ENCODE peak calls at places on chromosomes 12 and 14, in four cellular contexts. G is GM23338, O is A549, W is K562. T is an unnamed sample.

GRCh38 chr14:98819867-98820206 is 452.2 kb downstream of the BCL11B start:
- DNase-seq in O (no peak), W (no peak), G (peak), T (no peak)

GRCh38 chr14:102028733-102029132 is 58.1 kb downstream of the HSP90AA1 start:
- DNase-seq in W (no peak), O (no peak), G (no peak), T (no peak)

GRCh38 chr12:62021808-62022207 is 238.4 kb upstream of the USP15 start:
- DNase-seq in O (peak), G (peak), W (peak), T (no peak)

GRCh38 chr12:130671556-130671955 is 44.5 kb downstream of the RIMBP2 start:
- DNase-seq in O (no peak), G (no peak), W (no peak), T (no peak)

GRCh38 chr12:90152897-90153624 is 444.4 kb upstream of the ATP2B1 start:
- DNase-seq in W (no peak), G (no peak), O (no peak), T (no peak)

GRCh38 chr12:111155521-111155920 is 213.4 kb downstream of the PHETA1 start:
- DNase-seq in W (no peak), G (no peak), O (no peak), T (peak)

GRCh38 chr12:53427905-53428594 is 4.4 kb downstream of the AMHR2 start:
- DNase-seq in W (peak), O (peak), G (no peak), T (no peak)

GRCh38 chr12:24398605-24399004 is 449.1 kb upstream of the SOX5 start:
- DNase-seq in G (no peak), W (no peak), O (no peak), T (no peak)

GRCh38 chr14:22469541-22470303 is 119.3 kb downstream of the DAD1 start:
- DNase-seq in G (no peak), W (no peak), O (no peak), T (no peak)

GRCh38 chr12:2084553-2085296 is 31.9 kb downstream of the CACNA1C start:
- DNase-seq in G (no peak), O (no peak), W (no peak), T (no peak)

GRCh38 chr14:22892488-22892887 is 9.5 kb downstream of the REM2 start:
- DNase-seq in O (no peak), W (no peak), G (peak), T (no peak)

GRCh38 chr12:106898001-106898966 is 57.4 kb upstream of the TMEM263 start:
- DNase-seq in O (no peak), G (no peak), W (no peak), T (no peak)

GRCh38 chr14:22614240-22614799 is 16.2 kb downstream of the ABHD4 start:
- DNase-seq in G (no peak), W (no peak), O (peak), T (no peak)

GRCh38 chr12:123478762-123479161 is 20.8 kb downstream of the SNRNP35 start:
- DNase-seq in G (no peak), O (no peak), W (no peak), T (no peak)

GRCh38 chr14:65184032-65184764 is 81.9 kb upstream of the MAX start:
- DNase-seq in G (no peak), O (peak), W (no peak), T (no peak)

GRCh38 chr14:90778468-90779255 is 37.6 kb downstream of the TTC7B start:
- DNase-seq in G (no peak), O (no peak), W (no peak), T (no peak)

GRCh38 chr14:87497301-87497700 is 495.7 kb downstream of the GALC start:
- DNase-seq in G (no peak), O (no peak), W (no peak), T (no peak)

GRCh38 chr12:97984456-97984855 is 521.9 kb downstream of the RMST start:
- DNase-seq in O (no peak), G (no peak), W (no peak), T (no peak)

GRCh38 chr12:88781909-88782308 is 201.6 kb upstream of the KITLG start:
- DNase-seq in G (no peak), W (no peak), O (no peak), T (no peak)

GRCh38 chr12:78146365-78146772 is 315.7 kb downstream of the NAV3 start:
- DNase-seq in G (peak), W (peak), O (peak), T (no peak)

GRCh38 chr14:68376067-68376810 is 416.6 kb downstream of the ZFP36L1 start:
- DNase-seq in W (no peak), O (no peak), G (no peak), T (no peak)

GRCh38 chr14:29955087-29955486 is 27.4 kb upstream of the PRKD1 start:
- DNase-seq in O (no peak), W (no peak), G (no peak), T (no peak)

GRCh38 chr12:54561164-54561563 is 11.8 kb downstream of the PDE1B start:
- DNase-seq in G (no peak), O (no peak), W (no peak), T (peak)

GRCh38 chr12:30874455-30875313 is 51.9 kb upstream of the TSPAN11 start:
- DNase-seq in G (no peak), W (no peak), O (no peak), T (no peak)

GRCh38 chr12:76080729-76081415 is 3.6 kb downstream of the NAP1L1 start:
- DNase-seq in O (peak), W (peak), G (peak), T (no peak)
- H3K4me3 ChIP-seq in O (no peak), W (no peak), G (peak), T (no peak)

GRCh38 chr14:60775296-60775695 is 40.7 kb downstream of the MNAT1 start:
- DNase-seq in O (no peak), W (no peak), G (no peak), T (no peak)
- H3K27ac ChIP-seq in O (no peak), W (no peak), G (no peak), T (no peak)

GRCh38 chr14:75279153-75279738 is 618 bp downstream of the FOS start:
- DNase-seq in G (peak), O (peak), W (peak), T (no peak)
- TF ChIP-seq REST in G (no peak), O (peak), W (no peak), T (no peak)

GRCh38 chr12:6965714-6966113 is 4.8 kb downstream of the PHB2 start:
- DNase-seq in G (no peak), O (no peak), W (no peak), T (no peak)

GRCh38 chr12:6965026-6965661 is 5.3 kb downstream of the PHB2 start:
- DNase-seq in O (peak), W (peak), G (peak), T (peak)

GRCh38 chr12:6963741-6964446 is 6.6 kb downstream of the PHB2 start:
- DNase-seq in G (no peak), W (no peak), O (no peak), T (no peak)

GRCh38 chr12:6963016-6963731 is 7.3 kb downstream of the PHB2 start:
- DNase-seq in W (no peak), O (no peak), G (peak), T (no peak)

DNA sequence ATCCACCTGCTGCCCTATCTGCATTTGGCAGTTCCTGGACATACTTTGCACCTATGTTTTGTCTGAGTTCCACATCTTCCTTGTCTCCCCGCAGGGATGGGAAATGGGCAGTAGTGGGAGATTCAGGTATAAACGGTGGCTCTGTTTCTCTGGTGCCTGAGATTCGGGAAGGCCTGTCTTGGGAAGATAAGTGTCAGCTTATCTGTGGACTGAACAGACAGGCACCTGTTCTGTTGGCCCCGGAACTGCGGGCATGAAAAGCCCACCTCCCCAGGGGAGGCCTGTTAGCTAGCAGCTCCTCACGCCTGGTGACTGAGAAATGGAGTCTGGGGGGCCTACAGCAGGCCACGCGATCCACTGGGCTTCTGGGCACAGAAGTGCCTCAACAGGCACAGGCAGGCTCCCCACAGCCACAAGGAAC is 5.8 kb downstream of the PHB2 start:
- DNase-seq in O (no peak), W (peak), G (no peak), T (no peak)
- H3K4me3 ChIP-seq in O (no peak), W (no peak), G (peak), T (no peak)

GRCh38 chr12:15853877-15854276 is 28.3 kb upstream of the STRAP start:
- DNase-seq in G (no peak), W (no peak), O (no peak), T (no peak)

GRCh38 chr12:15855646-15856045 is 26.5 kb upstream of the STRAP start:
- DNase-seq in W (no peak), O (no peak), G (no peak), T (no peak)

GRCh38 chr12:15858348-15858747 is 23.8 kb upstream of the STRAP start:
- DNase-seq in W (no peak), O (no peak), G (peak), T (no peak)

GRCh38 chr12:15854916-15855315 is 27.3 kb upstream of the STRAP start:
- DNase-seq in O (no peak), G (no peak), W (no peak), T (no peak)

DNA sequence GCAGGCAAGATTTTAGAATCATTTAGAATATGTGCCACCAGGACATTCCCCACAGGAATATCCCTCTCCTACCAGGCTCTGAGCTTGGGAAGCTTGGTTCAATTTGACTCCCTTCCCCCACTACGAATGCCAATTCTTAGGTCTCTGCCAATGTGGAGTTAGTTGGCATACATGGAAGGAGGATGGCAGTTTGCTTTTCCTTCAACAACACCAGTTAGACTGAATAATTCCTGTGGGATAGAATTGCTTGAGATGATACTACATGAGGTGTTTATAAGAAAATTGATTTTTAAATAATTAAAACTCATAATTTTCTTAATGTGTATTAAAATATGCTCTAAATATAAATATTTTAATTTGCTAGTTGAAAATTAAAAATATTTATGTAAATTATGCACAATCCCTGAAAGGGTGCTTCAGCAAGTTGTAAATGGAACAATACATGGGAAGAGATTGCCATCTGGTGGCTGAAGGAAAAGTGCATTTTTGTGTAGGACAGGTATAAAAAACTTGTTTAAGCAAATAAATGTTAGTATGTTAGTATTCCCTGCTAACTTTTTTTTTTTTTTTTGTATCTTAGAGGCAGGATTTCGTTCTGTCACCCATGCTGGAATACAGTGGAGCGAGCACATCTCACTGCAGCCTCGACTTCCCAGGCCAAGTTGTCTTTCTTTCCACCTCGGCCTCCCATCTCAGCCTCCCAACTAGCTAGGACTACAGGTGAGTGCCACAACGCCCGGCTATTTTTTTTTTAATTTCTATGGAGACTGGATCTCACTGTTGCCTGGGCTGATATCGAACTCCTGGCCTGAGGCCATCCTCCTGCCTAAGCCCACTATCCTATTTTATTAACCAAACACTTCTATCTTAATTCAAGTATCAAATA is 25.8 kb upstream of the STRAP start:
- DNase-seq in W (peak), G (peak), O (peak), T (no peak)
- H3K27ac ChIP-seq in W (no peak), G (no peak), O (peak), T (no peak)

DNA sequence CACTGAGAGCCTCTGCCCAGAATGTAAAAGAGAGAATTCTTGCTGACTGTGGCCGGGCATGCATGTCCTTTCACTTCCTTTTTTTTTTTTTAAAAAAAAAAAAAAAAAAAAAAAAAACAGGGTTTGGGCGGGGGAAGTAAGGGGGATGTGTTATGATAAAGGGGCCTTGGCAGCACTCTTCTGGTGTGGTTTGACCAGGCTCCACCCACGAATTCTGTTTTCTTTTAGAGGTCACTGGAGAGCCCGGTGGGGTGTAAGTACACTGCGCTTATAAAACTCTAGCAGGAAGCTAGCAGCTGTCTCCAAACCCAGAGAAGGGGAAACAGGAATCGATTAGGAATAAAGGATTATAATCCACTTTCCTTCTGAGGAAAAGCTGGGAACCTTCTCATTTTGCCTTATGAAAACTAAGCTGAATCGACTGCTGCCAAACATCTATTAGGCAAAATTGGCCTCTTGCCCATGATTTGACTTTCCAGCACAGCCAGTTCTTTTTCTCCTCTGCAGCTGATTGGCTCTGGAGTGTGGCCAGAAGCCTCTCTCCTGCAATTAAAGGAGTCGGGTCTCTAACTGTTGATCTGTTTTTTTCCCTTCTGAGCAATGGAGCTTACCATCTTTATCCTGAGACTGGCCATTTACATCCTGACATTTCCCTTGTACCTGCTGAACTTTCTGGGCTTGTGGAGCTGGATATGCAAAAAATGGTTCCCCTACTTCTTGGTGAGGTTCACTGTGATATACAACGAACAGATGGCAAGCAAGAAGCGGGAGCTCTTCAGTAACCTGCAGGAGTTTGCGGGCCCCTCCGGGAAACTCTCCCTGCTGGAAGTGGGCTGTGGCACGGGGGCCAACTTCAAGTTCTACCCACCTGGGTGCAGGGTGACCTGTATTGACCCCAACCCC is 27.7 kb upstream of the HIGD1C start:
- DNase-seq in W (peak), O (peak), G (peak), T (peak)
- TF ChIP-seq REST in W (no peak), O (no peak), G (no peak), T (no peak)

GRCh38 chr12:114412307-114412706 is 6.4 kb upstream of the TBX5 start:
- DNase-seq in W (no peak), O (no peak), G (no peak), T (no peak)
- H3K4me3 ChIP-seq in W (no peak), O (no peak), G (no peak), T (no peak)

GRCh38 chr12:46356655-46357437 is 15.7 kb downstream of the SLC38A2 start:
- DNase-seq in G (no peak), W (no peak), O (no peak), T (no peak)
- H3K27ac ChIP-seq in G (no peak), W (no peak), O (no peak), T (no peak)

GRCh38 chr12:132428872-132429121 is 61.2 kb upstream of the FBRSL1 start:
- DNase-seq in W (no peak), O (no peak), G (no peak), T (no peak)
- TF ChIP-seq REST in W (no peak), O (no peak), G (no peak), T (no peak)

T was measured in HL-60.